ENCODE peak calls at places on chromosomes 3 and 15, in four cellular contexts. Y is CD4-positive, alpha-beta memory T cell; K is naive thymus-derived CD4-positive, alpha-beta T cell; S is GM23248. I is an unnamed sample. For H3K4me1, the result is how much of the 10 kb centered on the place peaks cover.

GRCh38 chr3:177633671-177634207 is 436.5 kb upstream of the TBL1XR1 start:
- DNase-seq in K (no peak), S (peak), Y (no peak), I (no peak)

GRCh38 chr15:57327985-57328471 is 48.3 kb upstream of the CGNL1 start:
- DNase-seq in K (no peak), Y (no peak), S (peak), I (no peak)

GRCh38 chr15:64985382-64986033 is 4.2 kb downstream of the SPG21 start:
- DNase-seq in Y (no peak), S (no peak), K (no peak), I (no peak)

GRCh38 chr3:116433552-116433951 is 11.7 kb downstream of the LSAMP start:
- DNase-seq in S (no peak), Y (no peak), K (no peak), I (no peak)

GRCh38 chr15:60464836-60465630 is 13.9 kb downstream of the ICE2 start:
- DNase-seq in S (no peak), Y (no peak), K (no peak), I (no peak)

GRCh38 chr3:58164199-58164879 is 46.4 kb downstream of the DNASE1L3 start:
- DNase-seq in Y (no peak), S (peak), K (no peak), I (no peak)

GRCh38 chr15:35697549-35698299 is 151.8 kb upstream of the DPH6 start:
- DNase-seq in Y (no peak), K (no peak), S (peak), I (no peak)

GRCh38 chr3:49081429-49081828 is 12.4 kb downstream of the QRICH1 start:
- DNase-seq in K (no peak), S (no peak), Y (no peak), I (no peak)

GRCh38 chr3:128152419-128153155 is 694 bp upstream of the EEFSEC start:
- DNase-seq in K (peak), Y (no peak), S (no peak), I (peak)

GRCh38 chr3:100226712-100227429 is 33.9 kb upstream of the TBC1D23 start:
- DNase-seq in Y (no peak), K (no peak), S (peak), I (no peak)

GRCh38 chr3:159234306-159234705 is 432.5 kb downstream of the MFSD1 start:
- DNase-seq in S (peak), K (no peak), Y (no peak), I (no peak)

GRCh38 chr15:60563066-60563465 is 84.1 kb upstream of the ICE2 start:
- DNase-seq in Y (no peak), S (no peak), K (no peak), I (no peak)

GRCh38 chr3:69203631-69204314 is 81.4 kb upstream of the LMOD3 start:
- DNase-seq in Y (no peak), K (no peak), S (no peak), I (no peak)

GRCh38 chr3:14125193-14126016 is 553 bp downstream of the TMEM43 start:
- DNase-seq in Y (peak), K (peak), S (peak), I (peak)

GRCh38 chr3:57971975-57972374 is 36.2 kb upstream of the FLNB start:
- DNase-seq in Y (no peak), S (no peak), K (no peak), I (no peak)

GRCh38 chr3:60399295-60399694 is 852.0 kb downstream of the FHIT start:
- DNase-seq in S (peak), Y (no peak), K (no peak), I (no peak)

GRCh38 chr3:192467230-192468186 is 259.8 kb downstream of the FGF12 start:
- DNase-seq in K (peak), S (peak), Y (peak), I (peak)

GRCh38 chr3:12999147-13000140 is 73.8 kb downstream of the IQSEC1 start:
- DNase-seq in K (no peak), S (no peak), Y (no peak), I (peak)

GRCh38 chr3:13047296-13048165 is 25.7 kb downstream of the IQSEC1 start:
- DNase-seq in K (no peak), S (no peak), Y (no peak), I (no peak)

GRCh38 chr15:55319537-55320325 is 709 bp downstream of the PIGB start:
- DNase-seq in K (no peak), Y (no peak), S (peak), I (peak)

GRCh38 chr15:67119238-67119846 is 53.9 kb downstream of the SMAD3 start:
- DNase-seq in Y (no peak), S (no peak), K (peak), I (no peak)
- H3K4me1 ChIP-seq in Y (half or more), S (half or more), K (half or more), I (under half)

DNA sequence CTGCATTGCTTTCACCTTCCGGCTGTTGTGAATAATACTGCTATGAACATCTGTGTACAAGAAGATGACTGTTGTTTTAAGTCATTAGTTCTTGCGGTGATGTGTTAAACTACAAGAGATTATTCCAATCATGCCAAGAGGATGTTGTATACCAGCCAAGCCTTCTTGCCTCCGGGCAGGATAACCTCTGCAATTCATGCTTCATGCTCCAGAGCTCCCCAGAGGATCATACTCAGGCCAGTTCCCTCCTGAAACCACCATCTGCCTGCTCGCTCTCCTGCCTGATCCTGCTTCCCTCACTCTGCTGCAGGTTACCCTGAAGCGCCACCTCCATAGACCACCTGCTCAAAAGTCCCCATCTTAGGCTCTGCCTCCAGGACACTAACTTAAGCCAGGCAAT is 187.1 kb upstream of the PROK2 start:
- DNase-seq in K (no peak), Y (no peak), S (peak), I (no peak)
- H3K4me1 ChIP-seq in K (under half), Y (under half), S (under half), I (under half)

GRCh38 chr3:62207197-62207596 is 166.2 kb downstream of the FEZF2 start:
- DNase-seq in Y (no peak), S (no peak), K (no peak), I (no peak)
- H3K4me1 ChIP-seq in Y (under half), S (under half), K (under half), I (under half)

GRCh38 chr15:101191242-101191641 is 60.6 kb downstream of the CHSY1 start:
- DNase-seq in S (peak), Y (no peak), K (no peak), I (no peak)

GRCh38 chr15:101192081-101192480 is 59.8 kb downstream of the CHSY1 start:
- DNase-seq in Y (no peak), S (no peak), K (no peak), I (no peak)

GRCh38 chr15:101194246-101195138 is 57.4 kb downstream of the CHSY1 start:
- DNase-seq in Y (no peak), S (peak), K (no peak), I (no peak)

GRCh38 chr15:101193063-101193712 is 58.7 kb downstream of the CHSY1 start:
- DNase-seq in K (no peak), Y (no peak), S (peak), I (no peak)

DNA sequence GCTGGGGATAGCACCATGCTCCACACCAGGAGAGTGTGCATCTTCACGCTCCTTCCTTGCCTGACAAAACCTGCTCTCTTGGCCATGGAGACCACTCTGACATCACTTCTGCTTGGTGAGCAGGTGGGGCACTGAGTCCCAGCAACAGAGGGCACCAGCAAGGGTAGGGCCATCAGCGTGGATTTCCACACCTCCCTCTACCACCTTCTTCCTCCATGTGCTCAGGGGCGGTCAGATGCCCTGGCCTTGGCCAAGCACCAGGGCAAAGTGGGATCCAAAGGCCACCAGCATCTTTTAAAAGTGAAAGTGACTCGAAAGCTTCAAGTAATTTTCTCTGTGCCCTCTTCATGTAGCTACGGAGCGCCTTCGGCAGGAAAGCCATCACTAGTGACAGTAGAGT is 58.1 kb downstream of the CHSY1 start:
- DNase-seq in S (peak), Y (no peak), K (no peak), I (no peak)
- H3K4me1 ChIP-seq in S (half or more), Y (under half), K (under half), I (under half)

DNA sequence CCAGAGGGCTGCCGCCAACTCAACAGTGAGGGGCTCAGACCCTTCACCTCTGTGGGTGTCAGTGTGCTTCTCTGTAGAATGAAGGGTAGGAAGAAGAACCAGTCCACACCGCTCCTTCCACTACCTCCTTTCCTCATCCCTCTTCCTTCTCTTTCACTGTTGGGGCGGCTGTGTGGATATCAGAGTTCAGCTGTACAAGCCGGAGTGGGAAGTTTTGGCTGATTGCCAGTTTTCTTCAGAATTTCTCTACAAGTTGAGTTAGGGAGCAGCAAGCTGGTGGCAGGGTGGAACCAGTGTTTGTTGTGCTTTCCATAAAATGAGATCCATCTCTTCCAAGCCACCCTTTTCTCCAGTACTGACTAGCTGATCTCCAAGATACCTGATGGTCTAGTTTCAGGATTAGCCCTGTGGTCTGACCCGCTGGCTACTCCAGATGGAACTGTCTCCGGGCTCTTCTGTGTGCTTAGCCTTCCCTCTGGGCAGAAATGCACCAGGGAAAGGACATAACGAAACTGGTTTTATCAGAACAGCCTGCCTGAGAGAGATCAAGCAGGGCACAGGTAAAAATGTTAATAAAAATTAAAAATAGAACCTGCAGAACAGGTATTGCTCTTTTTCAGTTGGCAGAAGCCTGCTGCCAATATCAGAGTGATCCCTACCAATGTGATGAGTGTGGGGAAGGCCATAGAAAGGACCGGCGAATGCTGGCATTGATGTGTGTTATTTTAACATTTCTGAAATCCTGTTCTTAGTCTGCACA is 169.9 kb upstream of the TSC22D2 start:
- DNase-seq in Y (no peak), S (no peak), K (no peak), I (no peak)
- H3K4me1 ChIP-seq in Y (under half), S (half or more), K (under half), I (under half)

GRCh38 chr3:102089904-102090492 is 240.7 kb downstream of the NFKBIZ start:
- DNase-seq in K (no peak), S (peak), Y (no peak), I (no peak)

GRCh38 chr3:102091358-102091757 is 242.0 kb downstream of the NFKBIZ start:
- DNase-seq in S (no peak), K (no peak), Y (no peak), I (no peak)

GRCh38 chr3:102089182-102089581 is 239.9 kb downstream of the NFKBIZ start:
- DNase-seq in S (no peak), Y (no peak), K (no peak), I (no peak)

GRCh38 chr3:102092617-102093466 is 243.5 kb downstream of the NFKBIZ start:
- DNase-seq in K (no peak), S (peak), Y (no peak), I (peak)

GRCh38 chr3:102090646-102091045 is 241.3 kb downstream of the NFKBIZ start:
- DNase-seq in K (no peak), S (peak), Y (no peak), I (no peak)
- H3K4me1 ChIP-seq in K (under half), S (under half), Y (under half), I (under half)

GRCh38 chr3:31275583-31275982 is 257.1 kb upstream of the STT3B start:
- DNase-seq in K (no peak), S (no peak), Y (no peak), I (no peak)

GRCh38 chr3:31275038-31275562 is 257.6 kb upstream of the STT3B start:
- DNase-seq in K (no peak), S (peak), Y (no peak), I (no peak)

GRCh38 chr3:31278532-31278931 is 254.2 kb upstream of the STT3B start:
- DNase-seq in S (no peak), Y (no peak), K (no peak), I (no peak)

GRCh38 chr3:31277582-31277981 is 255.1 kb upstream of the STT3B start:
- DNase-seq in Y (no peak), S (peak), K (no peak), I (no peak)

DNA sequence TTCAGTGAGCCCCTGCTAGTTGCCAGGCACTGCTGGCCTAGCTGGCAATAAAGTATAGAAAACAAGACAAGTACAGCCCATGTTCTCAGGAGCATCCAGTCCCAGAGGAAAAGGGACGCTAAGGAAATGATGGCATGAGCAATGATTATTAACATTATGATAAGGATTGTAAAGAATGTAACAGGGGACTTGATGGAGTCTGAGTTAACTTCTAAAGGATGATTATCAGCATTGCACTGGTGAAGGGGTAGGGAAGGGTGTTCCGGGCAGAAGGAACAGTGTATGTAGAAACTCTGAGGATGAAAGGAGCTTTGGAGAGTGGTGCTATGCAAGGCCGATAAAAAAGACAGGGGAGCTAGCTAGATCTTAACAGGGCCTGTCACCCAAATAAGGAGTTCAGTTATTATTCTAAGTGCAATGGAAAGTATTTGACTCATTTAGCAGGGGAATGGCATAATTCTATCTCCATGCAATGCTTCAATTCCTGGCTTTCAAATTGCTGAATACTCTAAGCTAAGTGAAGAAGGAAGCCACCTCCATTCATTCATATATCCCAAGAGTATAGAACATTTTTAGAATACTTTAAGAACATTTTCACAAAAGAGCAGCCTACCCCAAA is 258.2 kb upstream of the STT3B start:
- DNase-seq in K (no peak), Y (no peak), S (peak), I (no peak)
- H3K4me1 ChIP-seq in K (under half), Y (under half), S (under half), I (under half)

I was measured in MM.1S.